ENCODE peak calls at places on chromosomes 16 and 17, in four cellular contexts. One of them, this sample, is unnamed.

GRCh38 chr17:21169496-21169895 is 42.7 kb downstream of the DHRS7B start:
- DNase-seq in GM12878: no peak
- DNase-seq in HepG2: no peak
- DNase-seq in K562: no peak
- DNase-seq in this sample: no peak

GRCh38 chr16:5070431-5071186 is 1.0 kb upstream of the ALG1 start:
- DNase-seq in GM12878: no peak
- DNase-seq in HepG2: no peak
- DNase-seq in K562: no peak
- DNase-seq in this sample: no peak

GRCh38 chr17:44354582-44355309 is 8.9 kb downstream of the FAM171A2 start:
- DNase-seq in GM12878: no peak
- DNase-seq in HepG2: no peak
- DNase-seq in K562: no peak
- DNase-seq in this sample: peak

GRCh38 chr17:55784666-55785065 is 33.8 kb downstream of the PCTP start:
- DNase-seq in GM12878: no peak
- DNase-seq in HepG2: no peak
- DNase-seq in K562: no peak
- DNase-seq in this sample: no peak

GRCh38 chr17:57484081-57484666 is 227.9 kb downstream of the MSI2 start:
- DNase-seq in GM12878: no peak
- DNase-seq in HepG2: no peak
- DNase-seq in K562: no peak
- DNase-seq in this sample: no peak

GRCh38 chr17:44501866-44502265 is 1.3 kb downstream of the GPATCH8 start:
- DNase-seq in GM12878: no peak
- DNase-seq in HepG2: no peak
- DNase-seq in K562: peak
- DNase-seq in this sample: no peak

GRCh38 chr17:80279895-80280294 is 19.2 kb downstream of the RNF213 start:
- DNase-seq in GM12878: no peak
- DNase-seq in HepG2: no peak
- DNase-seq in K562: no peak
- DNase-seq in this sample: no peak

GRCh38 chr16:85579199-85579598 is 33.9 kb upstream of the GSE1 start:
- DNase-seq in GM12878: no peak
- DNase-seq in HepG2: no peak
- DNase-seq in K562: no peak
- DNase-seq in this sample: peak

GRCh38 chr16:17273142-17273561 is 197.6 kb downstream of the XYLT1 start:
- DNase-seq in GM12878: no peak
- DNase-seq in HepG2: peak
- DNase-seq in K562: peak
- DNase-seq in this sample: no peak

GRCh38 chr16:51734220-51734619 is 583.1 kb upstream of the SALL1 start:
- DNase-seq in GM12878: no peak
- DNase-seq in HepG2: no peak
- DNase-seq in K562: no peak
- DNase-seq in this sample: no peak

GRCh38 chr17:8155341-8156173 is 3.4 kb upstream of the PER1 start:
- DNase-seq in GM12878: no peak
- DNase-seq in HepG2: no peak
- DNase-seq in K562: no peak
- DNase-seq in this sample: no peak

GRCh38 chr16:67299269-67299668 is 19.9 kb downstream of the PLEKHG4 start:
- DNase-seq in GM12878: no peak
- DNase-seq in HepG2: no peak
- DNase-seq in K562: no peak
- DNase-seq in this sample: no peak

GRCh38 chr16:12229759-12230594 is 253.4 kb downstream of the SNX29 start:
- DNase-seq in GM12878: no peak
- DNase-seq in HepG2: peak
- DNase-seq in K562: no peak
- DNase-seq in this sample: no peak

GRCh38 chr17:57375770-57376181 is 119.5 kb downstream of the MSI2 start:
- DNase-seq in GM12878: no peak
- DNase-seq in HepG2: no peak
- DNase-seq in K562: peak
- DNase-seq in this sample: no peak

GRCh38 chr17:41814195-41814594 is 1.4 kb downstream of the FKBP10 start:
- DNase-seq in GM12878: no peak
- DNase-seq in HepG2: no peak
- DNase-seq in K562: no peak
- DNase-seq in this sample: no peak

GRCh38 chr16:80317132-80318098 is 223.4 kb upstream of the DYNLRB2 start:
- DNase-seq in GM12878: no peak
- DNase-seq in HepG2: peak
- DNase-seq in K562: peak
- DNase-seq in this sample: peak

GRCh38 chr17:2140683-2141082 is 85.8 kb downstream of the HIC1 start:
- DNase-seq in GM12878: no peak
- DNase-seq in HepG2: no peak
- DNase-seq in K562: no peak
- DNase-seq in this sample: no peak

DNA sequence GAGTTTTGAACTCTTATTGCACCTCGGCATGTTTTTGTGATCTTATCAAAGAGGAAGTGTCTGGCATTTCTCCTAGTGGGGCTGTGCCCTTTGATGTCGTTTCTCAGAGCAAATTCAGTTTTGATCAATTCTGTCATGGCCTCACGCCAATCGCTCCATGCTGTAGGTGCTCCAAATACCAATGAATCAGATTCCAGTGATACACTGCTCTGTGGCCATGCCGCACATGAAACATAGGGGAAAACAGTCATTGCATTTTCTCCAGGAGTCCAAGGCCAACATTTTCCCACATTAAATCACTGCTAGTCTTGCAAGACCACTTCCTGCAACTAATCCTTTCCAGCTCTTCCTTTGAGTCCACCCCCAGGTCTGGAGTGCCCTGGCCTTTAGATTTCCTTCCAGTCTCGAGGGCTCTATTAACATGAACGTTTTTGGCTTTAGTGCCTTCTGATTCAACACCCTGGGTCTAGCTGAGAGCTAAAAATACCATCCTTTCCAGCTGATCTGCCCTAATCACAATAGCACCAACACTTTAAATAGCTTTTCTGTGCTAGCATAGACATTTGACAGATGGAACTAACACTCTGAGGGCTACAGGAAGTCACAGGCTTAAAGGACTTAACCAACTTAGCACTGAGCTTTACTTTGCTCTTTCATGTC is 18.2 kb upstream of the RASL10B start:
- DNase-seq in GM12878: no peak
- DNase-seq in HepG2: peak
- DNase-seq in K562: no peak
- DNase-seq in this sample: no peak
- TF ChIP-seq TCF7 in GM12878: no peak
- TF ChIP-seq TCF7 in HepG2: peak
- TF ChIP-seq TCF7 in K562: no peak
- TF ChIP-seq TCF7 in this sample: no peak

GRCh38 chr17:82202981-82203380 is 9.7 kb downstream of the CCDC57 start:
- DNase-seq in GM12878: no peak
- DNase-seq in HepG2: no peak
- DNase-seq in K562: no peak
- DNase-seq in this sample: no peak

GRCh38 chr17:82199496-82199895 is 13.1 kb downstream of the CCDC57 start:
- DNase-seq in GM12878: no peak
- DNase-seq in HepG2: no peak
- DNase-seq in K562: no peak
- DNase-seq in this sample: no peak

GRCh38 chr17:82200135-82200534 is 12.5 kb downstream of the CCDC57 start:
- DNase-seq in GM12878: no peak
- DNase-seq in HepG2: no peak
- DNase-seq in K562: peak
- DNase-seq in this sample: no peak

GRCh38 chr17:82201498-82201910 is 11.1 kb downstream of the CCDC57 start:
- DNase-seq in GM12878: no peak
- DNase-seq in HepG2: no peak
- DNase-seq in K562: no peak
- DNase-seq in this sample: no peak

DNA sequence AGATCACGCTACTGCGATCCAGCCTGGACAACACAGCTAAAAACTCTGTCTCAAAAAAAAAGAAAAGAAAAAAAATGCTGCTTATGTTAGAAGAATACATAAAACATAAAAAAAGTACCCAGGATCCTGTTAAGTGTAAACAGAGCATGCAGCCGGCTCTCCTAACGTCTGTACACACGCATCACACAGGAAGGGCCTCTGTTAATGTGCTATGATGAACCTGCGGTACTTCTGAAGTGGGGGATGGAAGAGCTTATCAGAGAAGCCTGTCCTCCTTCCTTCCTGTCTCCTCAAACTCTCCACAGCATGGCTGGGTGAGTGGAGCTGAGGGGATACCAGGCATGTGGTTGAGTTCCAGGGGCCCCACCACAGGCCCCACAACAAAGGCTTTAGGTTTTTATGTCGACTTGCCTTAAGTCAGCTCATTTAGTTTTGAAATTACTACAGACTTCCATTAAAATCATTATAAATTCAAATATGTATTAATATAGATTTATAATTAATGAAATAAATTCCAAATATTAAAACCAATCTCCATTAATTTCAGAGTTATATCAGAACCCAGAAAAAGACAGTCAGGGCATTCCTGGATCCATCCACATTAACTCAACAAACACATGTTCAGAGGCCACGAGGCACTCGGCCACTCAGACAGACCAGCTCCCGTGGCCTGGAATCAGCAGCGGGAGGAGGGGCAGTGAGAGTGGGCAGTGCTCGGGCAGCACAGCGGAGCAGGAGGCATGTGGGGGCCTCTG is 11.7 kb downstream of the CCDC57 start:
- DNase-seq in GM12878: no peak
- DNase-seq in HepG2: no peak
- DNase-seq in K562: peak
- DNase-seq in this sample: no peak
- TF ChIP-seq ATF3 in GM12878: no peak
- TF ChIP-seq ATF3 in HepG2: no peak
- TF ChIP-seq ATF3 in K562: no peak
- TF ChIP-seq ATF3 in this sample: no peak

GRCh38 chr17:38883592-38884526 is 14.0 kb downstream of the LASP1 start:
- DNase-seq in GM12878: no peak
- DNase-seq in HepG2: no peak
- DNase-seq in K562: no peak
- DNase-seq in this sample: no peak
- TF ChIP-seq TCF7 in GM12878: no peak
- TF ChIP-seq TCF7 in HepG2: no peak
- TF ChIP-seq TCF7 in K562: no peak
- TF ChIP-seq TCF7 in this sample: no peak

GRCh38 chr17:82110298-82110697 is 12.3 kb upstream of the FASN start:
- DNase-seq in GM12878: no peak
- DNase-seq in HepG2: peak
- DNase-seq in K562: no peak
- DNase-seq in this sample: no peak
- TF ChIP-seq ATF3 in GM12878: no peak
- TF ChIP-seq ATF3 in HepG2: no peak
- TF ChIP-seq ATF3 in K562: no peak
- TF ChIP-seq ATF3 in this sample: no peak

DNA sequence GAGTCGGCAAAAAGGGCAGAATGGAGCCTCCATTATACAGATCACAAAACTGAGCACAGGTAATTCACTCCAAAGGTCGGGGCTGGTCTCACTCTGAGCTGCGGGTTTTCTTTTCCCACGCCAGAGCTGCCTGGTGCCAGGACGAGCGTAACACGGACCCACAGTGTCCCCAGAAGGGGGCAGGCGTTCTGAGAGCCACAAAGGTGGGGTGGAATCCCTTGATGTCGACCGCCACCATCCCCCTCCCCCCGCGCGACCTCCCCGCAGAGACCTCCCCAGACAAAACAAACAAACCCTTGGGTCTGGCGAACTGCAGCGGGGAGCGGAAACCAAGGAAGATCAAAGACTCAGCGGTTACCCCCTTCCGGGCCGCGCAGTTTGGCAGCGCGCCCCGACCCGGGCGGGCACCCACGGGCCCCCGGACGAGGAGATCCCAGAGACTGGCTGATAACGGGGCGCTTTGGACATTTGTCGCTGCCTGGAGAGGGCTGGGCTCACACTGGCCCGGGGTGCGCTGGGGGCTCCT is 793 bp upstream of the NKD1 start:
- DNase-seq in GM12878: peak
- DNase-seq in HepG2: peak
- DNase-seq in K562: peak
- DNase-seq in this sample: peak
- TF ChIP-seq TCF7 in GM12878: peak
- TF ChIP-seq TCF7 in HepG2: peak
- TF ChIP-seq TCF7 in K562: no peak
- TF ChIP-seq TCF7 in this sample: no peak

GRCh38 chr16:59597269-59597668 is 863.2 kb upstream of the GOT2 start:
- DNase-seq in GM12878: no peak
- DNase-seq in HepG2: no peak
- DNase-seq in K562: no peak
- DNase-seq in this sample: no peak
- TF ChIP-seq ATF3 in GM12878: no peak
- TF ChIP-seq ATF3 in HepG2: no peak
- TF ChIP-seq ATF3 in K562: no peak
- TF ChIP-seq ATF3 in this sample: no peak

GRCh38 chr17:16343569-16343968 is 9.7 kb downstream of the CENPV start:
- DNase-seq in GM12878: no peak
- DNase-seq in HepG2: no peak
- DNase-seq in K562: no peak
- DNase-seq in this sample: no peak
- TF ChIP-seq TCF7 in GM12878: no peak
- TF ChIP-seq TCF7 in HepG2: no peak
- TF ChIP-seq TCF7 in K562: no peak
- TF ChIP-seq TCF7 in this sample: no peak

DNA sequence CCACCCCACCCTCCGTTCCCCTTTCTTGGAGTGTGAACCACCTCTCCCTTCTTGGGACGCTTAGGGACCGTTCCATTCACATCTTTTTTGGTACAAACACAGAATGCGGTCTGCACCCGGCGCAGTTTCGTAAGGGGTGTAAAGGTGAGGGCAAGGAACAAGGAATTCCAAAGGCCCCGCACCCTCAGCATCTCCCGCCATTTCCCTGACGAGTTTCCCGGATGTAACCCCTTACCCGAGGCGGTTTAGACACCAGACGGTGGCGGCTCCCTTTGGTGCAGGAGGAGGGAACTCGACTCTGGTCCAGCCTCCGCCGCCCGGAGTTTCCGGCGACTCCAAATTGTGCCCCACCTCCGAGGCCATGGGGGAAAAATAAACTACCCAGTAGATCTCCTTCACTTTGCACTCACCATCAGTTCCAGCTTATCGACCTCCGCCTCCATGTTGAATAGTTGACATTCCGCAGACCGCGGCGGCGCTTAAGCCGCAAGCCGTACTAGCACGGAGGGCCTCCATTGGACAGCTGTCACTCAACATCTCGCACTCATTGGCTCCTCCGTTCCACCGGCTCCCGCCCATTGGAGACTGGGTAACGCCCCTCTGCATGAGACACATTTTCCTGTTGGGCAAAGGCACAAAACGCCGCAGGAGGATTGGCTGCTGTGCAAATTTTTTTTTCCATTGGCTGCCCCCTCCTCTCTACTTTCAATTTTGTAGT is at the start of gene SKA2:
- DNase-seq in GM12878: peak
- DNase-seq in HepG2: no peak
- DNase-seq in K562: peak
- DNase-seq in this sample: peak
- TF ChIP-seq ATF3 in GM12878: no peak
- TF ChIP-seq ATF3 in HepG2: peak
- TF ChIP-seq ATF3 in K562: peak
- TF ChIP-seq ATF3 in this sample: no peak

This sample was measured in WTC11.